ENCODE peak calls at places on chromosomes 13 and 19, in four cellular contexts. R is HepG2, W is GM12878, G is H1. U is an unnamed sample.

GRCh38 chr19:12778020-12778904 is 2.9 kb upstream of the HOOK2 start:
- DNase-seq in R (no peak), W (no peak), G (no peak), U (peak)

GRCh38 chr19:41018736-41019290 is 27.7 kb downstream of the CYP2B6 start:
- DNase-seq in R (no peak), W (no peak), G (no peak), U (no peak)

GRCh38 chr13:46114599-46114998 is 9.8 kb upstream of the CPB2 start:
- DNase-seq in R (no peak), W (no peak), G (no peak), U (no peak)

GRCh38 chr13:30266751-30267150 is 40.6 kb downstream of the KATNAL1 start:
- DNase-seq in R (no peak), W (no peak), G (no peak), U (no peak)

GRCh38 chr19:43820098-43820860 is 6.8 kb upstream of the ZNF283 start:
- DNase-seq in R (no peak), W (no peak), G (peak), U (no peak)

GRCh38 chr19:35006342-35006998 is 6.3 kb downstream of the GRAMD1A start:
- DNase-seq in R (peak), W (no peak), G (no peak), U (no peak)

GRCh38 chr19:42201489-42202289 is 15.8 kb downstream of the DEDD2 start:
- DNase-seq in R (no peak), W (peak), G (no peak), U (no peak)

GRCh38 chr19:32318884-32319520 is 26.4 kb upstream of the ZNF507 start:
- DNase-seq in R (no peak), W (no peak), G (no peak), U (peak)

GRCh38 chr19:55459950-55460657 is 1.3 kb downstream of the ISOC2 start:
- DNase-seq in R (peak), W (no peak), G (no peak), U (no peak)

GRCh38 chr19:33268162-33268991 is 34.0 kb downstream of the CEBPA start:
- DNase-seq in R (no peak), W (no peak), G (no peak), U (no peak)

GRCh38 chr19:48190288-48191284 is 20.1 kb downstream of the ZSWIM9 start:
- DNase-seq in R (peak), W (no peak), G (peak), U (peak)
- TF ChIP-seq CBX5 in R (no peak), W (no peak), G (no peak), U (no peak)

GRCh38 chr19:2478756-2479555 is 3.0 kb downstream of the GADD45B start:
- DNase-seq in R (no peak), W (no peak), G (no peak), U (no peak)
- TF ChIP-seq CBX5 in R (no peak), W (no peak), G (no peak), U (no peak)

GRCh38 chr19:5562280-5562679 is 5.5 kb downstream of the TINCR start:
- DNase-seq in R (no peak), W (no peak), G (no peak), U (no peak)

GRCh38 chr19:5564930-5565329 is 2.8 kb downstream of the TINCR start:
- DNase-seq in R (no peak), W (no peak), G (no peak), U (no peak)

GRCh38 chr19:5561559-5561958 is 6.2 kb downstream of the TINCR start:
- DNase-seq in R (no peak), W (no peak), G (no peak), U (peak)

GRCh38 chr19:5563941-5564612 is 3.7 kb downstream of the TINCR start:
- DNase-seq in R (no peak), W (no peak), G (no peak), U (no peak)

GRCh38 chr19:5563008-5563431 is 4.7 kb downstream of the TINCR start:
- DNase-seq in R (no peak), W (no peak), G (no peak), U (no peak)
- TF ChIP-seq CBX5 in R (no peak), W (no peak), G (no peak), U (no peak)

DNA sequence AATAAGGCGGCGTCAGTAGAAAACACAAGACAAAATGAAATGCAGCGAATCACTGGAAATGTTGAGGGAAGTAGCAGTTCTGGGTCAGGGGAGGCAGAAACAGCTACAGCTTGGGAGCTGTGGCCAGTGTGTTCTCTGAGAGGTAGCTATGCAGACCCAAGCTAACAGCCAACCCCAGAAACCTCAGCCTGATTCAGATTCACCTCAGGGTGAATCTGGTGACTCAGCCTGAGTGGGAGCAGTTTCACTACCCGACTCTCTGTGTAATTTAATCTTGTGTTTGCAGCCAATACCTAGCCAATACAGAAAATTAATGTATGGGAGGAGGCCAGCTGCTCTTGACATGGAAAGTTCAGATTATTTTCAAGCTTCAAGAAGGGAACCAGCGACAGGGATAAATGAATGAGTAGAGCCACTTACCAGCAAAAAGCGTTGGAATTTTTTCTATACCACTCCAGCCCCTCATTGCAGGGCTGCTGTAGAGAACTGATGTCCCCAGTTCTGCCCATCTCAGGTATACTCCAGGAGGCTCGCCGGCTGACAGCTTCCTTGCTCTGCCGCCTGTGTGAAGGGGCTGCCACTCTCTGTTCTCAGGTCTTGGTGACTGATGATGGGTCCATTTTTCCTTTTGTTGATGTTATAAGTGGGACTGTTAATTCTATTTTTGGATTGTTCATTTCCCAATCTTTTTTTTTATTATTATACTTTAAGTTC is 8.9 kb downstream of the IGFL3 start:
- DNase-seq in R (no peak), W (peak), G (no peak), U (no peak)
- TF ChIP-seq CBX5 in R (no peak), W (no peak), G (no peak), U (no peak)

DNA sequence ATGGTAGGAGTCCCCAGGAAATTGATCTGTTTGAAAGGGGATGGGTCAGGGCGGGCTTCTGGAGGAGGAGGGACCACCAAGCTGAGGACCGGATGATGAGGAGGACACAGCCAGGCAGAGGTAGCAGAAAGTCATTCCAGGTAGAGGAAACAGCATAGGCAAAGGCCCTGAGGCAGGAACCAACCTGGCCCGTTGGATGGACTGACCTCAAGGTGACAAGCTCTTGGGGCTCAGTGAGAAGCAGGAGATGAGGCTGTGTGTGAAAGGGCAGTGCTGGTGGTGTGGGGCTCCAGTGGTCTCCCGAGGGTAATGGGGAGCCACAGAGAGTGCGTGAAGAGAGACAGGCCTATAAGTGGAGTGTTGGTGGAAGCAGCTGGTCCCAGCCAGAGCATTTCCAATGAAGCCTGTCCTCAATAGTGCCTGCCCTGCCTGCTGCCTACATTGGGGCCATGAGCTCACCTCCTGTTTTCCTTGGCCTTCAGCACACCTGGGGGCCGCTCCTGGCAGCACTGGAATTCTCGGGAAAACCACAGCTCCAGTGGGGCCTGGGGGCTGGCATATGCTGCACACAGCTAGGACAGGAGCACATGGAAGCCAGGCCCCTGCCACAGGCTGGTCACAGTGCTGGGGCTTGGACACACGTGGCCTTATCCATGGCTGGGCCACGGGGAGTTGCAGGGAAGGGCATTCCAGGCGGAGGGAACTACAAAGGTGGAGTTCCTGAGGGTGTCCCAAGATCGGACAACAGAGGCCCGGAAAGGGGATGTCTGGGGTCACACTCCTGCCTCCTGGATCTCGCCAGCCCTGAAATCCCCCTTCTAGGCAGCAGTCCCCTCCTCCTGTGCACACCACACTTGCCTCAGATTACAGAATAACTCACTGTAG is 2.3 kb upstream of the COMP start:
- DNase-seq in R (no peak), W (no peak), G (no peak), U (no peak)
- TF ChIP-seq CBX5 in R (no peak), W (no peak), G (no peak), U (no peak)

GRCh38 chr19:8129061-8129460 is 20.3 kb downstream of the FBN3 start:
- DNase-seq in R (no peak), W (no peak), G (no peak), U (no peak)
- TF ChIP-seq CBX5 in R (no peak), W (no peak), G (no peak), U (no peak)